ENCODE peak calls at places on chromosomes 6 and 20, in six cellular contexts. One of them, this sample, is unnamed.

GRCh38 chr20:47785321-47785899 is at the start of gene SULF2:
- DNase-seq in Right ventricle myocardium superior: peak
- DNase-seq in neural progenitor cell: peak
- DNase-seq in CD8-positive, alpha-beta memory T cell: no peak
- DNase-seq in A549: no peak
- DNase-seq in putamen: no peak
- DNase-seq in this sample: no peak

GRCh38 chr20:34952676-34953075 is 2.9 kb downstream of the GSS start:
- DNase-seq in A549: no peak
- DNase-seq in CD8-positive, alpha-beta memory T cell: no peak
- DNase-seq in neural progenitor cell: no peak
- DNase-seq in putamen: no peak
- DNase-seq in Right ventricle myocardium superior: no peak
- DNase-seq in this sample: no peak

GRCh38 chr6:116266803-116267202 is 12.9 kb downstream of the TSPYL1 start:
- DNase-seq in CD8-positive, alpha-beta memory T cell: no peak
- DNase-seq in neural progenitor cell: no peak
- DNase-seq in A549: no peak
- DNase-seq in Right ventricle myocardium superior: no peak
- DNase-seq in putamen: no peak
- DNase-seq in this sample: no peak

GRCh38 chr6:129050086-129050485 is 167.1 kb downstream of the LAMA2 start:
- DNase-seq in Right ventricle myocardium superior: no peak
- DNase-seq in neural progenitor cell: no peak
- DNase-seq in A549: no peak
- DNase-seq in putamen: no peak
- DNase-seq in CD8-positive, alpha-beta memory T cell: no peak
- DNase-seq in this sample: no peak

GRCh38 chr6:167031082-167031709 is 32.0 kb downstream of the CEP43 start:
- DNase-seq in CD8-positive, alpha-beta memory T cell: no peak
- DNase-seq in neural progenitor cell: no peak
- DNase-seq in putamen: no peak
- DNase-seq in A549: no peak
- DNase-seq in Right ventricle myocardium superior: no peak
- DNase-seq in this sample: no peak

GRCh38 chr20:52402950-52403349 is 211.4 kb upstream of the ZFP64 start:
- DNase-seq in CD8-positive, alpha-beta memory T cell: no peak
- DNase-seq in A549: no peak
- DNase-seq in neural progenitor cell: no peak
- DNase-seq in putamen: no peak
- DNase-seq in Right ventricle myocardium superior: no peak
- DNase-seq in this sample: no peak

GRCh38 chr6:15429146-15430110 is 183.6 kb downstream of the JARID2 start:
- DNase-seq in neural progenitor cell: no peak
- DNase-seq in putamen: no peak
- DNase-seq in Right ventricle myocardium superior: no peak
- DNase-seq in A549: no peak
- DNase-seq in CD8-positive, alpha-beta memory T cell: no peak
- DNase-seq in this sample: no peak

GRCh38 chr6:53982361-53983050 is 128.7 kb upstream of the MLIP start:
- DNase-seq in Right ventricle myocardium superior: no peak
- DNase-seq in neural progenitor cell: no peak
- DNase-seq in A549: no peak
- DNase-seq in CD8-positive, alpha-beta memory T cell: no peak
- DNase-seq in putamen: no peak
- DNase-seq in this sample: no peak

GRCh38 chr6:34656378-34657036 is 40.1 kb downstream of the ILRUN start:
- DNase-seq in neural progenitor cell: no peak
- DNase-seq in CD8-positive, alpha-beta memory T cell: no peak
- DNase-seq in Right ventricle myocardium superior: no peak
- DNase-seq in putamen: peak
- DNase-seq in A549: no peak
- DNase-seq in this sample: no peak

GRCh38 chr6:24723270-24723669 is 4.3 kb upstream of the C6orf62 start:
- DNase-seq in Right ventricle myocardium superior: no peak
- DNase-seq in CD8-positive, alpha-beta memory T cell: no peak
- DNase-seq in A549: no peak
- DNase-seq in putamen: no peak
- DNase-seq in neural progenitor cell: no peak
- DNase-seq in this sample: no peak

GRCh38 chr20:38651154-38651553 is 49.5 kb downstream of the ARHGAP40 start:
- DNase-seq in Right ventricle myocardium superior: no peak
- DNase-seq in putamen: no peak
- DNase-seq in neural progenitor cell: no peak
- DNase-seq in A549: no peak
- DNase-seq in CD8-positive, alpha-beta memory T cell: no peak
- DNase-seq in this sample: no peak

GRCh38 chr6:140168365-140168764 is 793.9 kb upstream of the CITED2 start:
- DNase-seq in neural progenitor cell: no peak
- DNase-seq in A549: no peak
- DNase-seq in putamen: no peak
- DNase-seq in Right ventricle myocardium superior: no peak
- DNase-seq in CD8-positive, alpha-beta memory T cell: no peak
- DNase-seq in this sample: no peak

GRCh38 chr20:56393653-56394052 is 1.2 kb downstream of the CSTF1 start:
- DNase-seq in putamen: no peak
- DNase-seq in A549: no peak
- DNase-seq in neural progenitor cell: no peak
- DNase-seq in CD8-positive, alpha-beta memory T cell: no peak
- DNase-seq in Right ventricle myocardium superior: no peak
- DNase-seq in this sample: no peak

GRCh38 chr6:70834520-70834919 is 122.3 kb downstream of the B3GAT2 start:
- DNase-seq in Right ventricle myocardium superior: no peak
- DNase-seq in neural progenitor cell: no peak
- DNase-seq in A549: no peak
- DNase-seq in putamen: no peak
- DNase-seq in CD8-positive, alpha-beta memory T cell: no peak
- DNase-seq in this sample: no peak

GRCh38 chr6:82773061-82773717 is 292.5 kb downstream of the UBE3D start:
- DNase-seq in A549: no peak
- DNase-seq in CD8-positive, alpha-beta memory T cell: no peak
- DNase-seq in putamen: no peak
- DNase-seq in neural progenitor cell: no peak
- DNase-seq in Right ventricle myocardium superior: no peak
- DNase-seq in this sample: no peak

GRCh38 chr6:18680842-18681241 is 293.7 kb downstream of the RNF144B start:
- DNase-seq in A549: no peak
- DNase-seq in CD8-positive, alpha-beta memory T cell: no peak
- DNase-seq in neural progenitor cell: no peak
- DNase-seq in Right ventricle myocardium superior: no peak
- DNase-seq in putamen: no peak
- DNase-seq in this sample: no peak

GRCh38 chr20:58986968-58987517 is 6.0 kb downstream of the NELFCD start:
- DNase-seq in neural progenitor cell: no peak
- DNase-seq in A549: no peak
- DNase-seq in Right ventricle myocardium superior: no peak
- DNase-seq in putamen: no peak
- DNase-seq in CD8-positive, alpha-beta memory T cell: no peak
- DNase-seq in this sample: no peak

GRCh38 chr6:36267731-36268477 is 2.0 kb upstream of the PNPLA1 start:
- DNase-seq in A549: no peak
- DNase-seq in Right ventricle myocardium superior: no peak
- DNase-seq in CD8-positive, alpha-beta memory T cell: no peak
- DNase-seq in putamen: no peak
- DNase-seq in neural progenitor cell: no peak
- DNase-seq in this sample: no peak

GRCh38 chr20:4272225-4272624 is 256.9 kb upstream of the RNF24 start:
- DNase-seq in putamen: no peak
- DNase-seq in A549: no peak
- DNase-seq in CD8-positive, alpha-beta memory T cell: no peak
- DNase-seq in neural progenitor cell: no peak
- DNase-seq in Right ventricle myocardium superior: no peak
- DNase-seq in this sample: no peak

GRCh38 chr6:30913721-30914075 is 340 bp upstream of the VARS2 start:
- DNase-seq in putamen: no peak
- DNase-seq in neural progenitor cell: no peak
- DNase-seq in CD8-positive, alpha-beta memory T cell: no peak
- DNase-seq in A549: no peak
- DNase-seq in Right ventricle myocardium superior: no peak
- DNase-seq in this sample: no peak

GRCh38 chr6:34142599-34142998 is 3.3 kb downstream of the GRM4 start:
- DNase-seq in CD8-positive, alpha-beta memory T cell: no peak
- DNase-seq in Right ventricle myocardium superior: no peak
- DNase-seq in neural progenitor cell: peak
- DNase-seq in A549: no peak
- DNase-seq in putamen: peak
- DNase-seq in this sample: no peak

GRCh38 chr6:143505111-143505510 is 6.4 kb downstream of the FUCA2 start:
- DNase-seq in neural progenitor cell: no peak
- DNase-seq in CD8-positive, alpha-beta memory T cell: no peak
- DNase-seq in A549: no peak
- DNase-seq in Right ventricle myocardium superior: no peak
- DNase-seq in putamen: no peak
- DNase-seq in this sample: no peak

GRCh38 chr6:13813621-13814175 is 659 bp downstream of the MCUR1 start:
- DNase-seq in A549: peak
- DNase-seq in CD8-positive, alpha-beta memory T cell: no peak
- DNase-seq in Right ventricle myocardium superior: peak
- DNase-seq in putamen: peak
- DNase-seq in neural progenitor cell: peak
- DNase-seq in this sample: peak

GRCh38 chr6:169235286-169235685 is 18.4 kb downstream of the THBS2 start:
- DNase-seq in CD8-positive, alpha-beta memory T cell: no peak
- DNase-seq in neural progenitor cell: no peak
- DNase-seq in A549: no peak
- DNase-seq in putamen: no peak
- DNase-seq in Right ventricle myocardium superior: peak
- DNase-seq in this sample: no peak

GRCh38 chr6:170130201-170130621 is 160.7 kb downstream of the DLL1 start:
- DNase-seq in A549: no peak
- DNase-seq in Right ventricle myocardium superior: no peak
- DNase-seq in neural progenitor cell: no peak
- DNase-seq in putamen: no peak
- DNase-seq in CD8-positive, alpha-beta memory T cell: no peak
- DNase-seq in this sample: no peak

GRCh38 chr6:19995575-19996257 is 158.5 kb downstream of the ID4 start:
- DNase-seq in neural progenitor cell: peak
- DNase-seq in Right ventricle myocardium superior: no peak
- DNase-seq in A549: no peak
- DNase-seq in putamen: no peak
- DNase-seq in CD8-positive, alpha-beta memory T cell: no peak
- DNase-seq in this sample: no peak

GRCh38 chr20:2178328-2179232 is 77.0 kb downstream of the STK35 start:
- DNase-seq in neural progenitor cell: no peak
- DNase-seq in CD8-positive, alpha-beta memory T cell: no peak
- DNase-seq in putamen: no peak
- DNase-seq in Right ventricle myocardium superior: no peak
- DNase-seq in A549: no peak
- DNase-seq in this sample: no peak

GRCh38 chr6:147507162-147508072 is 1.1 kb upstream of the SAMD5 start:
- DNase-seq in A549: peak
- DNase-seq in CD8-positive, alpha-beta memory T cell: no peak
- DNase-seq in putamen: no peak
- DNase-seq in Right ventricle myocardium superior: no peak
- DNase-seq in neural progenitor cell: peak
- DNase-seq in this sample: no peak

GRCh38 chr6:43771210-43771857 is 1.3 kb downstream of the VEGFA start:
- DNase-seq in CD8-positive, alpha-beta memory T cell: peak
- DNase-seq in A549: no peak
- DNase-seq in Right ventricle myocardium superior: peak
- DNase-seq in putamen: peak
- DNase-seq in neural progenitor cell: peak
- DNase-seq in this sample: no peak

GRCh38 chr20:9287826-9288225 is 218.9 kb downstream of the PLCB4 start:
- DNase-seq in Right ventricle myocardium superior: no peak
- DNase-seq in neural progenitor cell: no peak
- DNase-seq in putamen: no peak
- DNase-seq in A549: no peak
- DNase-seq in CD8-positive, alpha-beta memory T cell: no peak
- DNase-seq in this sample: no peak

GRCh38 chr6:38034269-38034914 is 214.9 kb downstream of the ZFAND3 start:
- DNase-seq in A549: no peak
- DNase-seq in putamen: peak
- DNase-seq in neural progenitor cell: peak
- DNase-seq in CD8-positive, alpha-beta memory T cell: no peak
- DNase-seq in Right ventricle myocardium superior: no peak
- DNase-seq in this sample: no peak

GRCh38 chr6:15663057-15663638 is 320 bp upstream of the DTNBP1 start:
- DNase-seq in Right ventricle myocardium superior: no peak
- DNase-seq in putamen: peak
- DNase-seq in A549: peak
- DNase-seq in CD8-positive, alpha-beta memory T cell: no peak
- DNase-seq in neural progenitor cell: no peak
- DNase-seq in this sample: no peak

GRCh38 chr6:28488916-28489365 is 26.7 kb downstream of the GPX6 start:
- DNase-seq in putamen: peak
- DNase-seq in neural progenitor cell: peak
- DNase-seq in CD8-positive, alpha-beta memory T cell: no peak
- DNase-seq in A549: no peak
- DNase-seq in Right ventricle myocardium superior: no peak
- DNase-seq in this sample: no peak

GRCh38 chr20:4243071-4243470 is 227.7 kb upstream of the RNF24 start:
- DNase-seq in putamen: no peak
- DNase-seq in A549: no peak
- DNase-seq in CD8-positive, alpha-beta memory T cell: no peak
- DNase-seq in neural progenitor cell: peak
- DNase-seq in Right ventricle myocardium superior: no peak
- DNase-seq in this sample: no peak